ENCODE peak calls at places on chromosomes 3 and 15, in four cellular contexts. One of them, this sample, is unnamed. For H3K36me3, the result is how much of the 10 kb centered on the place peaks cover.

GRCh38 chr15:58529041-58529440 is 97.2 kb downstream of the LIPC start:
- DNase-seq in PC-3: no peak
- DNase-seq in BJ: no peak
- DNase-seq in tibial artery: no peak
- DNase-seq in this sample: no peak

GRCh38 chr15:79682285-79682684 is 214.5 kb downstream of the MTHFS start:
- DNase-seq in PC-3: peak
- DNase-seq in BJ: peak
- DNase-seq in tibial artery: no peak
- DNase-seq in this sample: peak

GRCh38 chr15:64906402-64906801 is 5.3 kb upstream of the ANKDD1A start:
- DNase-seq in PC-3: no peak
- DNase-seq in BJ: no peak
- DNase-seq in tibial artery: no peak
- DNase-seq in this sample: no peak

GRCh38 chr3:15290731-15291130 is 41.7 kb downstream of the SH3BP5 start:
- DNase-seq in PC-3: no peak
- DNase-seq in BJ: no peak
- DNase-seq in tibial artery: no peak
- DNase-seq in this sample: no peak

GRCh38 chr3:39407773-39408492 is 1.4 kb downstream of the RPSA start:
- DNase-seq in PC-3: no peak
- DNase-seq in BJ: no peak
- DNase-seq in tibial artery: no peak
- DNase-seq in this sample: no peak

GRCh38 chr15:82018201-82018600 is 27.6 kb downstream of the MEX3B start:
- DNase-seq in PC-3: no peak
- DNase-seq in BJ: no peak
- DNase-seq in tibial artery: no peak
- DNase-seq in this sample: no peak

GRCh38 chr3:85821130-85821756 is 862.5 kb downstream of the CADM2 start:
- DNase-seq in PC-3: peak
- DNase-seq in BJ: no peak
- DNase-seq in tibial artery: no peak
- DNase-seq in this sample: no peak

GRCh38 chr3:112405845-112406244 is 72.9 kb downstream of the CD200 start:
- DNase-seq in PC-3: peak
- DNase-seq in BJ: no peak
- DNase-seq in tibial artery: no peak
- DNase-seq in this sample: no peak

GRCh38 chr3:35500641-35501353 is 138.5 kb upstream of the ARPP21 start:
- DNase-seq in PC-3: no peak
- DNase-seq in BJ: no peak
- DNase-seq in tibial artery: no peak
- DNase-seq in this sample: no peak

GRCh38 chr3:37086918-37087317 is 87.5 kb downstream of the LRRFIP2 start:
- DNase-seq in PC-3: peak
- DNase-seq in BJ: no peak
- DNase-seq in tibial artery: no peak
- DNase-seq in this sample: no peak

GRCh38 chr3:172467170-172467824 is 19.0 kb upstream of the GHSR start:
- DNase-seq in PC-3: peak
- DNase-seq in BJ: no peak
- DNase-seq in tibial artery: no peak
- DNase-seq in this sample: no peak
- H3K36me3 ChIP-seq in PC-3: under half
- H3K36me3 ChIP-seq in BJ: under half
- H3K36me3 ChIP-seq in tibial artery: under half
- H3K36me3 ChIP-seq in this sample: under half

DNA sequence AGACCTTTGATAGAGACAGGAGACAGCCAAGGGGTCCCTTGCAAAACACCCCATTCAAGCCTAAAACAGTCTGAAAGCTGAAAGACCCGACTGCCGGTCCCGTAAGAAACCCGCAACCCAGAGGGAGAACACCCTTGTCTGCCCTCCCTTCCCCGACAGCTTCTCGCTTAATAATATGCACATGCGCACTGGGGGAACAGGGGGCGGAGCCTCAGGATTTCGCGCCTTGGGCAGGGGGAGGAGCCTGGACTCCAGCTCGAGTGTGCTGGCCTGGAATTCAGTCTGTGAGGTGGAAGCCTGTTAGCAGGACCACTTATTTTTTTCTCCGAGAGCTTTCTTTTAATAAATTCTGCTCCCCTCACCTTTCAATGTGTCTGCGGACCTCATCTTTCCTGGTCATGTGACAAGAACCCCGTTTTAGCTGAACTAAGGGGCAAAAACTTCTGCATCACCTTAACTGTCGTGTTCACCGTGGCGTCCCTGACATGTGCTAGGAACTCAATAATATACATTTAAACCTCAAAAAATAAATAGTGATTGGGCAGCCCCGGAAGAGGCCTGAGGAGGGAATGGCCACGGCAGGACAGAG is 17.0 kb downstream of the TNFAIP8L3 start:
- DNase-seq in PC-3: no peak
- DNase-seq in BJ: no peak
- DNase-seq in tibial artery: peak
- DNase-seq in this sample: peak
- H3K4me3 ChIP-seq in PC-3: no peak
- H3K4me3 ChIP-seq in BJ: peak
- H3K4me3 ChIP-seq in tibial artery: peak
- H3K4me3 ChIP-seq in this sample: peak

DNA sequence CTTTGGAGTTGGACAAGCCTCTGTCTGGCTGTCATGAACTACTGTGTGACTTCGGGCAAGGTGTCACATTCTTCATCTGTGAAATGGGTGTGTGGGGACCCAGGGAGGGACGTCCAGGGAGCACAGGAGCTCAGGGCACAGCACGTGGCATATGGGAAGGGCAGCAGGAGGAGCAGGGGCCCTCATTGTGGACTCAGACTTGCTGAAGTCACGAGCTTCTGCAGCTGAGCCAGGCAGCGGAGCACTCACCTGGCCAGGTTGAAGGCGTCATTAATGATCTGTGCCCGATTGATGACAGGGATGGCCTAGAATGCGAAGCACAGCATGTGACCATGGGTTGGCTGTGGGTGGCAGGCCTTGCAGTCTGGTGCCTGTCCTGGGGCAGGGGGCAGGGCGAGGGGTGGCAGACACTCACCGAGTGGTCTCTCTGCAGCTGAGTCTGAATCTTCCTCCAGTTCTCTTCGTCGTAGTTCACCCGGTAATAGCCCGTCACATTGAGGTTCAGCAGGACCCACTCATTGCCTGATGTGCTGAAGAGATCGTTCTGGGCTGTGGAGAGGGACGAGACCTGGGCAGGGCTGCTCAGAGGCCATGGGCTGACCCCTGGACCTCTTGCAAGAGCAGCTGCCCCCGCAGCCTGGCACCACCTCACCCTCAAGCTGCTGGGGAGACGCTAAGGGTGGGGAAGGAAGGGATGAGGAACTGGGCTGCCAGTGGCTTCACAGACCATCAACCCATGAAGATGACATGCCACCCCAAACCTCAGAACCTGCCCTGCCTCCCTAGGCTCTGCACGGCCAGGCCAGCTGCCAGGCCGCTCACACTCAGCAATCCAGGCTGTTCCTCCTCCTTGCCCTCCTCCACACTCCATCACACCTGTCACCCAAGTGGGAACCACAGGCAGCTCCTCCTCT is 15.4 kb downstream of the ANPEP start:
- DNase-seq in PC-3: no peak
- DNase-seq in BJ: no peak
- DNase-seq in tibial artery: no peak
- DNase-seq in this sample: no peak
- H3K36me3 ChIP-seq in PC-3: under half
- H3K36me3 ChIP-seq in BJ: half or more
- H3K36me3 ChIP-seq in tibial artery: under half
- H3K36me3 ChIP-seq in this sample: half or more

GRCh38 chr15:70141376-70142071 is 43.8 kb upstream of the TLE3 start:
- DNase-seq in PC-3: no peak
- DNase-seq in BJ: no peak
- DNase-seq in tibial artery: no peak
- DNase-seq in this sample: no peak

GRCh38 chr15:70140031-70140542 is 42.4 kb upstream of the TLE3 start:
- DNase-seq in PC-3: no peak
- DNase-seq in BJ: no peak
- DNase-seq in tibial artery: no peak
- DNase-seq in this sample: no peak

GRCh38 chr15:70142072-70142321 is 44.3 kb upstream of the TLE3 start:
- DNase-seq in PC-3: no peak
- DNase-seq in BJ: no peak
- DNase-seq in tibial artery: no peak
- DNase-seq in this sample: no peak

GRCh38 chr15:70142322-70143191 is 44.8 kb upstream of the TLE3 start:
- DNase-seq in PC-3: peak
- DNase-seq in BJ: no peak
- DNase-seq in tibial artery: no peak
- DNase-seq in this sample: peak

GRCh38 chr15:70140543-70141375 is 43.0 kb upstream of the TLE3 start:
- DNase-seq in PC-3: no peak
- DNase-seq in BJ: no peak
- DNase-seq in tibial artery: no peak
- DNase-seq in this sample: no peak
- H3K4me3 ChIP-seq in PC-3: no peak
- H3K4me3 ChIP-seq in BJ: no peak
- H3K4me3 ChIP-seq in tibial artery: no peak
- H3K4me3 ChIP-seq in this sample: no peak

DNA sequence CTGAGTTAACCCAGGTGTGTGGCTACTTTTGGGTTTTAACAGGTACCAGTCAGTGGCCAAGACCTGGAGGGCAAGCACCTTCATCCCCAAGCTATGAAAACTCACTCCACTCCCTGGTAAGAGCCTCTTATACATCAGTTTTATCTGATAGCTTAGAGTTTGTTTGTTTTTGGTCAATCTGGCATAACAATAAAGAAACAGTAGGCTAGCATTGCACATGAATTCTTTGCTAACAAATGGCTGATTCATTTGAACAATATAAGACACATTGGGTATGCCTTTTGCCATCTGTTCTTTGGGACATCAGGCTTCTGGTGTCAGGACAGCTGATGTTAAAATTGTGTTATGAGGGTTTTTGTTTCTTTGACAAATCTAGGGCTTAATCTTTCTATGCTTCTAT is 125.0 kb upstream of the CGNL1 start:
- DNase-seq in PC-3: peak
- DNase-seq in BJ: no peak
- DNase-seq in tibial artery: no peak
- DNase-seq in this sample: no peak
- H3K36me3 ChIP-seq in PC-3: under half
- H3K36me3 ChIP-seq in BJ: under half
- H3K36me3 ChIP-seq in tibial artery: under half
- H3K36me3 ChIP-seq in this sample: under half

GRCh38 chr3:184359610-184360009 is 1.8 kb downstream of the CLCN2 start:
- DNase-seq in PC-3: no peak
- DNase-seq in BJ: no peak
- DNase-seq in tibial artery: no peak
- DNase-seq in this sample: no peak
- H3K4me3 ChIP-seq in PC-3: no peak
- H3K4me3 ChIP-seq in BJ: no peak
- H3K4me3 ChIP-seq in tibial artery: no peak
- H3K4me3 ChIP-seq in this sample: no peak

DNA sequence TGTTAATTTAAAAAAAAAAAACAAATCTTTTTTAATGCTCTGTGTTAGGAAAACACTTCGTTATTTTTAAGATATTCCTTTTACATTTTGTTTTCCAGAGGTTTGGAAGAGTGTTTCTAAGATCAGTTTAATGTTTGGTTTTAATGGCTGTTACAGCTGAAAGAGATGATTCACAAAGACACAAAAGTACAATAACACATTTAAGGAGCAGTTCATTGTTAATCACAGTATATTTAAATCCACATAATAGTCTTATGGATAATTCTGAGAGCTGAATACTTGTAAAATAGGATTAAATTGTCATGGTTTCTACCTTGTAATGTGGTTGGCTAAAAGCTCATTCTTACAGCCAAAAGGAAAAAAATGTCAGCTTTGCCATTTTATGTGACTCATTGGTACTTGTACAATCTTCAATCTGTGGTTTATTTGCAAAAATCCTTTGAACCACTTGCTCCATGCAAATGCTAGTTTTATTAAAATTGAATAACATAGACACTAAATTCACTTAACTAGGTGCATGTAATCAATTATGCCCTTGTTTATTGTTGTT is 426.4 kb downstream of the NLGN1 start:
- DNase-seq in PC-3: no peak
- DNase-seq in BJ: no peak
- DNase-seq in tibial artery: no peak
- DNase-seq in this sample: no peak
- H3K36me3 ChIP-seq in PC-3: under half
- H3K36me3 ChIP-seq in BJ: under half
- H3K36me3 ChIP-seq in tibial artery: under half
- H3K36me3 ChIP-seq in this sample: under half

GRCh38 chr3:6739288-6739687 is 121.6 kb upstream of the GRM7 start:
- DNase-seq in PC-3: no peak
- DNase-seq in BJ: no peak
- DNase-seq in tibial artery: no peak
- DNase-seq in this sample: no peak
- H3K4me3 ChIP-seq in PC-3: no peak
- H3K4me3 ChIP-seq in BJ: no peak
- H3K4me3 ChIP-seq in tibial artery: no peak
- H3K4me3 ChIP-seq in this sample: no peak